ENCODE peak calls at places on chromosomes 2 and 18, in nine cellular contexts. One of them, this sample, is unnamed.

GRCh38 chr2:159677654-159678053 is 34.7 kb upstream of the MARCHF7 start:
- DNase-seq in OCI-LY7: no peak
- DNase-seq in HepG2: peak; percentile 10
- DNase-seq in AG04450: no peak
- DNase-seq in neural progenitor cell: no peak
- DNase-seq in gastrocnemius medialis: no peak
- DNase-seq in Peyer's patch: no peak
- DNase-seq in A673: peak; percentile 5
- DNase-seq in fibroblast of lung: peak; percentile 64
- DNase-seq in this sample: no peak

GRCh38 chr2:127419448-127420038 is 1.3 kb downstream of the PROC start:
- DNase-seq in fibroblast of lung: no peak
- DNase-seq in neural progenitor cell: no peak
- DNase-seq in Peyer's patch: peak; percentile 40
- DNase-seq in OCI-LY7: no peak
- DNase-seq in A673: peak; percentile 67
- DNase-seq in HepG2: peak; percentile 69
- DNase-seq in AG04450: no peak
- DNase-seq in gastrocnemius medialis: no peak
- DNase-seq in this sample: no peak

GRCh38 chr2:233259745-233260144 is 8.3 kb downstream of the ATG16L1 start:
- DNase-seq in AG04450: no peak
- DNase-seq in Peyer's patch: peak; percentile 14
- DNase-seq in fibroblast of lung: peak; percentile 6
- DNase-seq in A673: no peak
- DNase-seq in OCI-LY7: no peak
- DNase-seq in HepG2: no peak
- DNase-seq in gastrocnemius medialis: no peak
- DNase-seq in neural progenitor cell: no peak
- DNase-seq in this sample: no peak

GRCh38 chr2:237923507-237924163 is 43.2 kb upstream of the UBE2F start:
- DNase-seq in fibroblast of lung: peak; percentile 65
- DNase-seq in neural progenitor cell: peak; percentile 89
- DNase-seq in OCI-LY7: peak; percentile 74
- DNase-seq in AG04450: peak; percentile 23
- DNase-seq in A673: peak; percentile 84
- DNase-seq in gastrocnemius medialis: peak; percentile 44
- DNase-seq in Peyer's patch: peak; percentile 88
- DNase-seq in HepG2: peak; percentile 47
- DNase-seq in this sample: peak; percentile 81

GRCh38 chr2:8882094-8882493 is 44.7 kb upstream of the KIDINS220 start:
- DNase-seq in A673: peak; percentile 69
- DNase-seq in fibroblast of lung: peak; percentile 43
- DNase-seq in Peyer's patch: no peak
- DNase-seq in gastrocnemius medialis: no peak
- DNase-seq in OCI-LY7: no peak
- DNase-seq in AG04450: no peak
- DNase-seq in HepG2: peak; percentile 43
- DNase-seq in neural progenitor cell: peak; percentile 77
- DNase-seq in this sample: no peak

GRCh38 chr2:18137096-18137495 is 258.6 kb downstream of the KCNS3 start:
- DNase-seq in OCI-LY7: no peak
- DNase-seq in neural progenitor cell: no peak
- DNase-seq in AG04450: no peak
- DNase-seq in Peyer's patch: no peak
- DNase-seq in gastrocnemius medialis: no peak
- DNase-seq in fibroblast of lung: peak; percentile 36
- DNase-seq in A673: no peak
- DNase-seq in HepG2: no peak
- DNase-seq in this sample: no peak

GRCh38 chr2:15979051-15979758 is 38.9 kb downstream of the MYCN start:
- DNase-seq in Peyer's patch: no peak
- DNase-seq in AG04450: no peak
- DNase-seq in neural progenitor cell: no peak
- DNase-seq in gastrocnemius medialis: no peak
- DNase-seq in HepG2: no peak
- DNase-seq in A673: no peak
- DNase-seq in fibroblast of lung: no peak
- DNase-seq in OCI-LY7: no peak
- DNase-seq in this sample: no peak

GRCh38 chr2:174618179-174618578 is 20.6 kb upstream of the WIPF1 start:
- DNase-seq in OCI-LY7: no peak
- DNase-seq in A673: no peak
- DNase-seq in gastrocnemius medialis: no peak
- DNase-seq in HepG2: no peak
- DNase-seq in Peyer's patch: no peak
- DNase-seq in fibroblast of lung: no peak
- DNase-seq in AG04450: no peak
- DNase-seq in neural progenitor cell: no peak
- DNase-seq in this sample: no peak

GRCh38 chr2:98473995-98474780 is 29.5 kb downstream of the INPP4A start:
- DNase-seq in Peyer's patch: peak; percentile 43
- DNase-seq in AG04450: no peak
- DNase-seq in fibroblast of lung: no peak
- DNase-seq in neural progenitor cell: no peak
- DNase-seq in gastrocnemius medialis: no peak
- DNase-seq in HepG2: no peak
- DNase-seq in OCI-LY7: no peak
- DNase-seq in A673: no peak
- DNase-seq in this sample: no peak

GRCh38 chr18:2971741-2972552 is 41.0 kb downstream of the LPIN2 start:
- DNase-seq in AG04450: no peak
- DNase-seq in Peyer's patch: peak; percentile 92
- DNase-seq in OCI-LY7: peak; percentile 45
- DNase-seq in gastrocnemius medialis: peak; percentile 36
- DNase-seq in HepG2: no peak
- DNase-seq in A673: no peak
- DNase-seq in neural progenitor cell: no peak
- DNase-seq in fibroblast of lung: no peak
- DNase-seq in this sample: peak; percentile 42

GRCh38 chr18:21820035-21820810 is 79.6 kb downstream of the MIB1 start:
- DNase-seq in neural progenitor cell: no peak
- DNase-seq in A673: peak; percentile 34
- DNase-seq in Peyer's patch: no peak
- DNase-seq in OCI-LY7: peak; percentile 19
- DNase-seq in HepG2: peak; percentile 8
- DNase-seq in fibroblast of lung: peak; percentile 51
- DNase-seq in AG04450: no peak
- DNase-seq in gastrocnemius medialis: no peak
- DNase-seq in this sample: no peak

GRCh38 chr2:105803337-105803736 is 58.6 kb downstream of the NCK2 start:
- DNase-seq in fibroblast of lung: no peak
- DNase-seq in gastrocnemius medialis: no peak
- DNase-seq in A673: no peak
- DNase-seq in Peyer's patch: no peak
- DNase-seq in AG04450: no peak
- DNase-seq in neural progenitor cell: no peak
- DNase-seq in HepG2: no peak
- DNase-seq in OCI-LY7: no peak
- DNase-seq in this sample: no peak

GRCh38 chr2:7685342-7686015 is 768.3 kb downstream of the RNF144A start:
- DNase-seq in neural progenitor cell: no peak
- DNase-seq in A673: no peak
- DNase-seq in gastrocnemius medialis: no peak
- DNase-seq in OCI-LY7: no peak
- DNase-seq in fibroblast of lung: peak; percentile 6
- DNase-seq in AG04450: no peak
- DNase-seq in Peyer's patch: no peak
- DNase-seq in HepG2: no peak
- DNase-seq in this sample: no peak

GRCh38 chr2:159774370-159774990 is 23.5 kb downstream of the CD302 start:
- DNase-seq in neural progenitor cell: no peak
- DNase-seq in OCI-LY7: no peak
- DNase-seq in AG04450: no peak
- DNase-seq in fibroblast of lung: no peak
- DNase-seq in Peyer's patch: no peak
- DNase-seq in gastrocnemius medialis: no peak
- DNase-seq in HepG2: no peak
- DNase-seq in A673: no peak
- DNase-seq in this sample: no peak

GRCh38 chr2:160349306-160349705 is 144.3 kb downstream of the RBMS1 start:
- DNase-seq in fibroblast of lung: no peak
- DNase-seq in neural progenitor cell: no peak
- DNase-seq in OCI-LY7: no peak
- DNase-seq in Peyer's patch: no peak
- DNase-seq in AG04450: no peak
- DNase-seq in HepG2: no peak
- DNase-seq in A673: no peak
- DNase-seq in gastrocnemius medialis: no peak
- DNase-seq in this sample: no peak

GRCh38 chr2:190571666-190572065 is 37.1 kb upstream of the NEMP2 start:
- DNase-seq in gastrocnemius medialis: no peak
- DNase-seq in fibroblast of lung: no peak
- DNase-seq in A673: peak; percentile 28
- DNase-seq in AG04450: no peak
- DNase-seq in neural progenitor cell: no peak
- DNase-seq in HepG2: no peak
- DNase-seq in OCI-LY7: no peak
- DNase-seq in Peyer's patch: no peak
- DNase-seq in this sample: no peak

GRCh38 chr2:190507135-190507534 is 27.4 kb downstream of the NEMP2 start:
- DNase-seq in A673: no peak
- DNase-seq in fibroblast of lung: no peak
- DNase-seq in neural progenitor cell: no peak
- DNase-seq in HepG2: no peak
- DNase-seq in Peyer's patch: no peak
- DNase-seq in gastrocnemius medialis: no peak
- DNase-seq in AG04450: no peak
- DNase-seq in OCI-LY7: no peak
- DNase-seq in this sample: no peak

GRCh38 chr2:181784556-181784955 is 104.2 kb upstream of the NEUROD1 start:
- DNase-seq in neural progenitor cell: no peak
- DNase-seq in OCI-LY7: no peak
- DNase-seq in gastrocnemius medialis: no peak
- DNase-seq in fibroblast of lung: peak; percentile 34
- DNase-seq in HepG2: peak; percentile 39
- DNase-seq in A673: no peak
- DNase-seq in AG04450: no peak
- DNase-seq in Peyer's patch: no peak
- DNase-seq in this sample: no peak

GRCh38 chr2:71932780-71933466 is 214.7 kb downstream of the CYP26B1 start:
- DNase-seq in fibroblast of lung: no peak
- DNase-seq in A673: no peak
- DNase-seq in neural progenitor cell: no peak
- DNase-seq in gastrocnemius medialis: no peak
- DNase-seq in AG04450: no peak
- DNase-seq in Peyer's patch: no peak
- DNase-seq in HepG2: no peak
- DNase-seq in OCI-LY7: no peak
- DNase-seq in this sample: no peak

GRCh38 chr2:71932027-71932779 is 215.5 kb downstream of the CYP26B1 start:
- DNase-seq in OCI-LY7: no peak
- DNase-seq in A673: no peak
- DNase-seq in Peyer's patch: no peak
- DNase-seq in HepG2: no peak
- DNase-seq in gastrocnemius medialis: no peak
- DNase-seq in neural progenitor cell: no peak
- DNase-seq in AG04450: no peak
- DNase-seq in fibroblast of lung: no peak
- DNase-seq in this sample: no peak

GRCh38 chr2:71934595-71935263 is 212.9 kb downstream of the CYP26B1 start:
- DNase-seq in neural progenitor cell: no peak
- DNase-seq in AG04450: no peak
- DNase-seq in gastrocnemius medialis: no peak
- DNase-seq in fibroblast of lung: peak; percentile 39
- DNase-seq in Peyer's patch: peak; percentile 69
- DNase-seq in A673: peak; percentile 31
- DNase-seq in HepG2: no peak
- DNase-seq in OCI-LY7: no peak
- DNase-seq in this sample: peak; percentile 72

GRCh38 chr2:71934320-71934593 is 213.4 kb downstream of the CYP26B1 start:
- DNase-seq in AG04450: no peak
- DNase-seq in neural progenitor cell: no peak
- DNase-seq in A673: no peak
- DNase-seq in HepG2: no peak
- DNase-seq in Peyer's patch: no peak
- DNase-seq in fibroblast of lung: no peak
- DNase-seq in OCI-LY7: no peak
- DNase-seq in gastrocnemius medialis: no peak
- DNase-seq in this sample: no peak

GRCh38 chr2:71933467-71934319 is 214.0 kb downstream of the CYP26B1 start:
- DNase-seq in A673: peak; percentile 33
- DNase-seq in gastrocnemius medialis: no peak
- DNase-seq in OCI-LY7: no peak
- DNase-seq in HepG2: peak; percentile 33
- DNase-seq in AG04450: no peak
- DNase-seq in neural progenitor cell: no peak
- DNase-seq in Peyer's patch: no peak
- DNase-seq in fibroblast of lung: no peak
- DNase-seq in this sample: no peak
- TF ChIP-seq CTCF in A673: peak; percentile 37
- TF ChIP-seq CTCF in gastrocnemius medialis: peak; percentile 25
- TF ChIP-seq CTCF in OCI-LY7: no peak
- TF ChIP-seq CTCF in HepG2: peak; percentile 62
- TF ChIP-seq CTCF in AG04450: peak; percentile 21
- TF ChIP-seq CTCF in neural progenitor cell: peak; percentile 14
- TF ChIP-seq CTCF in Peyer's patch: no peak
- TF ChIP-seq CTCF in fibroblast of lung: no peak
- TF ChIP-seq CTCF in this sample: no peak

GRCh38 chr2:96342085-96342484 is 6.5 kb downstream of the NCAPH start:
- DNase-seq in Peyer's patch: peak; percentile 71
- DNase-seq in fibroblast of lung: peak; percentile 72
- DNase-seq in AG04450: peak; percentile 71
- DNase-seq in gastrocnemius medialis: no peak
- DNase-seq in A673: no peak
- DNase-seq in OCI-LY7: no peak
- DNase-seq in HepG2: peak; percentile 67
- DNase-seq in neural progenitor cell: no peak
- DNase-seq in this sample: no peak
- H3K4me3 ChIP-seq in Peyer's patch: no peak overlapping the region
- H3K4me3 ChIP-seq in fibroblast of lung: no peak overlapping the region
- H3K4me3 ChIP-seq in AG04450: no peak overlapping the region
- H3K4me3 ChIP-seq in gastrocnemius medialis: no peak overlapping the region
- H3K4me3 ChIP-seq in A673: no peak overlapping the region
- H3K4me3 ChIP-seq in OCI-LY7: no peak overlapping the region
- H3K4me3 ChIP-seq in HepG2: no peak overlapping the region
- H3K4me3 ChIP-seq in neural progenitor cell: no peak overlapping the region
- H3K4me3 ChIP-seq in this sample: no peak overlapping the region

DNA sequence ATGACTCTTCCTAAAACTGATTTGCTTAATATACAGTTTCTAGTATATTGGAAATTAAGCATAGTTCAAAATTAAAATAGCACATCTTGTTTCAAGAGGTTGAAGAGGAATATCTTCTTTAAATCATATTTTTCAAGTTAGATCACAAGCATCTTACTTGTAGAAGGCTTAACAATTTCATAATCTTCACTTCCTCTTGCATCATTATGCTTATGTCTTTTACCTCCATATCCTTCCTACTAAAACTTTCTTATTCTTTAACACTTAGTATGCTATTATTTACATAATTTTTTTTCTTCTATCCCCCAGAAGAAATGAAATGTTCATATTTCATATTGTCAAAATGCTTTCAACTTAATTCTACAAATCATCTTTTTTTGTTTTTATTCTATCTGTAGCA is 1354.9 kb upstream of the TMEFF2 start:
- DNase-seq in OCI-LY7: no peak
- DNase-seq in gastrocnemius medialis: no peak
- DNase-seq in neural progenitor cell: no peak
- DNase-seq in fibroblast of lung: no peak
- DNase-seq in HepG2: no peak
- DNase-seq in AG04450: no peak
- DNase-seq in Peyer's patch: no peak
- DNase-seq in A673: no peak
- DNase-seq in this sample: no peak
- H3K9me3 ChIP-seq in OCI-LY7: no peaks in the 10 kb centered on the region
- H3K9me3 ChIP-seq in gastrocnemius medialis: no peaks in the 10 kb centered on the region
- H3K9me3 ChIP-seq in neural progenitor cell: peaks cover 5% of the 10 kb centered on the region
- H3K9me3 ChIP-seq in fibroblast of lung: no peaks in the 10 kb centered on the region
- H3K9me3 ChIP-seq in HepG2: no peaks in the 10 kb centered on the region
- H3K9me3 ChIP-seq in AG04450: peaks cover 4% of the 10 kb centered on the region
- H3K9me3 ChIP-seq in Peyer's patch: no peaks in the 10 kb centered on the region
- H3K9me3 ChIP-seq in A673: peaks cover 16% of the 10 kb centered on the region
- H3K9me3 ChIP-seq in this sample: no peaks in the 10 kb centered on the region

GRCh38 chr2:120885311-120885710 is 149.6 kb downstream of the GLI2 start:
- DNase-seq in OCI-LY7: no peak
- DNase-seq in gastrocnemius medialis: peak; percentile 22
- DNase-seq in fibroblast of lung: no peak
- DNase-seq in A673: no peak
- DNase-seq in HepG2: no peak
- DNase-seq in AG04450: no peak
- DNase-seq in neural progenitor cell: no peak
- DNase-seq in Peyer's patch: no peak
- DNase-seq in this sample: no peak
- TF ChIP-seq CTCF in OCI-LY7: no peak
- TF ChIP-seq CTCF in gastrocnemius medialis: peak; percentile 34
- TF ChIP-seq CTCF in fibroblast of lung: no peak
- TF ChIP-seq CTCF in A673: no peak
- TF ChIP-seq CTCF in HepG2: no peak
- TF ChIP-seq CTCF in AG04450: no peak
- TF ChIP-seq CTCF in neural progenitor cell: peak; percentile 9
- TF ChIP-seq CTCF in Peyer's patch: no peak
- TF ChIP-seq CTCF in this sample: no peak

This sample was measured in uterus.